ENCODE peak calls at places on chromosomes 1 and 21, in seven cellular contexts. Y, N, E, P, K, V and F are unnamed samples.

GRCh38 chr1:32337855-32338636 is 2.0 kb upstream of the MARCKSL1 start:
- DNase-seq in N (no peak), E (no peak), K (peak; percentile 49), Y (no peak), P (no peak), V (no peak), F (no peak)

GRCh38 chr1:206803221-206803730 is 31.0 kb upstream of the IL10 start:
- DNase-seq in E (no peak), V (no peak), N (no peak), K (peak; percentile 41), Y (no peak), P (no peak), F (no peak)

GRCh38 chr1:47805826-47806450 is 191.2 kb downstream of the TRABD2B start:
- DNase-seq in E (no peak), K (no peak), V (no peak), P (no peak), Y (peak; percentile 33), N (no peak), F (no peak)

GRCh38 chr21:41695513-41695912 is 71.3 kb downstream of the RIPK4 start:
- DNase-seq in P (no peak), N (no peak), Y (no peak), K (no peak), E (no peak), V (no peak), F (no peak)

GRCh38 chr1:6258675-6259074 is 2.2 kb downstream of the GPR153 start:
- DNase-seq in V (no peak), N (no peak), K (peak; percentile 66), P (no peak), Y (no peak), E (no peak), F (no peak)

GRCh38 chr1:212489284-212489859 is 56.7 kb downstream of the NENF start:
- DNase-seq in N (no peak), K (no peak), Y (no peak), P (no peak), E (no peak), V (no peak), F (no peak)

GRCh38 chr1:149846600-149847466 is 52.5 kb upstream of the BOLA1 start:
- DNase-seq in Y (no peak), K (no peak), E (no peak), V (no peak), P (no peak), N (no peak), F (no peak)

GRCh38 chr1:47436979-47437517 is 796 bp upstream of the FOXD2 start:
- DNase-seq in E (no peak), Y (no peak), K (peak; percentile 31), P (peak; percentile 8), V (no peak), N (no peak), F (peak; percentile 25)

GRCh38 chr1:184959626-184960025 is 14.7 kb downstream of the NIBAN1 start:
- DNase-seq in Y (no peak), N (no peak), P (no peak), V (no peak), E (no peak), K (no peak), F (no peak)

GRCh38 chr1:26234644-26235384 is 814 bp downstream of the CEP85 start:
- DNase-seq in N (peak; percentile 18), K (peak; percentile 46), V (no peak), E (no peak), P (no peak), Y (peak; percentile 47), F (peak; percentile 29)

GRCh38 chr1:247110627-247111258 is 6.6 kb upstream of the ZNF669 start:
- DNase-seq in K (no peak), N (no peak), P (no peak), Y (peak; percentile 40), E (no peak), V (no peak), F (no peak)

GRCh38 chr1:26500488-26501175 is 28.4 kb downstream of the HMGN2 start:
- DNase-seq in E (no peak), K (peak; percentile 95), Y (peak; percentile 93), P (peak; percentile 52), N (peak; percentile 86), V (peak; percentile 88), F (peak; percentile 80)

GRCh38 chr1:172451002-172451443 is 7.2 kb upstream of the PIGC start:
- DNase-seq in P (peak; percentile 36), E (no peak), Y (peak; percentile 70), N (no peak), K (no peak), V (no peak), F (peak; percentile 54)

GRCh38 chr1:88802404-88802803 is 89.0 kb downstream of the GTF2B start:
- DNase-seq in E (no peak), N (no peak), P (no peak), Y (no peak), V (no peak), K (no peak), F (no peak)

GRCh38 chr1:203589201-203589600 is 37.4 kb upstream of the ATP2B4 start:
- DNase-seq in P (no peak), K (no peak), V (no peak), Y (no peak), E (no peak), N (no peak), F (no peak)

GRCh38 chr1:145846191-145846590 is 761 bp downstream of the NUDT17 start:
- DNase-seq in V (peak; percentile 13), N (no peak), Y (peak; percentile 61), E (no peak), K (peak; percentile 34), P (peak; percentile 30), F (peak; percentile 23)

GRCh38 chr21:42105476-42105875 is 34.4 kb downstream of the UMODL1 start:
- DNase-seq in V (no peak), P (no peak), N (no peak), K (no peak), E (no peak), Y (peak; percentile 44), F (no peak)

GRCh38 chr1:32666866-32667566 is 16.0 kb downstream of the RBBP4 start:
- DNase-seq in K (no peak), V (no peak), P (no peak), N (no peak), E (no peak), Y (peak; percentile 34), F (no peak)

GRCh38 chr1:157166581-157166980 is 28.4 kb upstream of the ETV3 start:
- DNase-seq in P (no peak), Y (no peak), N (no peak), V (no peak), K (no peak), E (no peak), F (no peak)

DNA sequence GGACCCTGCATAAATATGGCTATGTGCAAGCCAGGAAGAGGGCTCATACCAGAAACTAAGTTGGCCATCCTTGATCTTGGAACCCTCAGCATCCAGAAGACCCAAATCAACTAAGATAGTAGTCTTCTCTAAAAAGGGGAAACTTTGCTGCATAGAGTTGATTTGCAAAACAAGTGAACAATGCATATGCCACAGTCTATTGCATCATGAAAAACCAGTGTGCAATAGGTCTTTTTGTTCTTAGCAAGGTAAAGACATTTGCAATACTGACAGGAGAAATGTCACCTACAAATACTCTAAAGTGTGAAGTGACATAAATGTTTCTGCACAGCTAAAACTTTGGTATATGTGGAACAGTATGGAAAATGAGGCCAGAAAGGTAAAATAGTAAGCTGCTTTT is 2.0 kb upstream of the IFI16 start:
- DNase-seq in E (no peak), N (no peak), V (no peak), K (no peak), Y (no peak), P (no peak), F (no peak)
- TF ChIP-seq CTCF in E (no peak), N (no peak), V (no peak), K (no peak), Y (no peak), P (no peak), F (no peak)

GRCh38 chr1:230067871-230068814 is 1.1 kb downstream of the GALNT2 start:
- DNase-seq in K (peak; percentile 48), P (peak; percentile 11), N (peak; percentile 18), E (peak; percentile 38), V (peak; percentile 29), Y (peak; percentile 54), F (peak; percentile 31)
- TF ChIP-seq CTCF in K (no peak), P (peak; percentile 35), N (no peak), E (no peak), V (peak; percentile 38), Y (no peak), F (no peak)

GRCh38 chr1:154752273-154753030 is 117.6 kb downstream of the KCNN3 start:
- DNase-seq in K (no peak), N (no peak), E (no peak), P (no peak), Y (no peak), V (no peak), F (no peak)
- TF ChIP-seq CTCF in K (no peak), N (no peak), E (no peak), P (peak; percentile 41), Y (no peak), V (no peak), F (no peak)

GRCh38 chr1:18922319-18922726 is 20.0 kb upstream of the ALDH4A1 start:
- DNase-seq in V (peak; percentile 92), N (no peak), Y (peak; percentile 82), E (peak; percentile 91), P (peak; percentile 83), K (peak; percentile 61), F (peak; percentile 96)
- TF ChIP-seq CTCF in V (peak; percentile 31), N (no peak), Y (no peak), E (peak; percentile 60), P (peak; percentile 43), K (no peak), F (peak; percentile 26)

GRCh38 chr1:215794151-215794550 is 227.0 kb downstream of the KCTD3 start:
- DNase-seq in V (no peak), K (no peak), E (no peak), P (no peak), Y (no peak), N (no peak), F (no peak)

GRCh38 chr1:215789981-215790380 is 222.9 kb downstream of the KCTD3 start:
- DNase-seq in K (no peak), V (no peak), E (no peak), Y (no peak), N (no peak), P (no peak), F (no peak)

GRCh38 chr1:215797859-215798258 is 230.8 kb downstream of the KCTD3 start:
- DNase-seq in N (no peak), V (no peak), Y (no peak), P (peak; percentile 6), E (no peak), K (no peak), F (peak; percentile 1)

DNA sequence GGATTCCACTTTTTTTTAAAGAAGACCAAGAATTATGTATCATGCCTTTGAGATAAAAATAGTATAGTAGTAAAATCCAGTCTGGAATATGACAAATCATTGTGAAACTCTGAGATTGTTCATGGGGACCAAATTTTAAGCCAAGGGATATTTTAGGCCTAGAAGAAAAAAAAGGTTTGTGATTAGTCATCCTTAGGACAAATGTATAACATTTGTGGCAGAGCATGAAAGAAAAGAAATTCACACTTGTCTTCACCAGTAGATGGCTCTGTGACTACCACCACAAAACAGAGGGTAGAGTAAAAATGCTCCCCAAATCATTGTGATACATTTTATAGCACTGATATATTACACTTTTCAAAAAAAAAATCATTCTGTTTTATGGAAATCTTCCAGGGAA is 226.1 kb downstream of the KCTD3 start:
- DNase-seq in K (no peak), V (no peak), N (no peak), P (peak; percentile 94), Y (no peak), E (no peak), F (peak; percentile 24)
- TF ChIP-seq CTCF in K (no peak), V (peak; percentile 32), N (peak; percentile 43), P (peak; percentile 78), Y (peak; percentile 39), E (no peak), F (peak; percentile 32)

GRCh38 chr1:209029737-209030136 is 553.8 kb upstream of the CAMK1G start:
- DNase-seq in K (peak; percentile 50), N (no peak), V (no peak), P (no peak), Y (no peak), E (no peak), F (no peak)
- TF ChIP-seq CTCF in K (no peak), N (peak; percentile 17), V (no peak), P (no peak), Y (peak; percentile 24), E (no peak), F (no peak)